ENCODE peak calls at places on chromosomes 3 and 15, in four cellular contexts. L is PC-9; P is hypothalamus; M is activated CD4-positive, alpha-beta memory T cell treated with anti-CD3 and anti-CD28 coated beads for 36 hours. Q is an unnamed sample.

GRCh38 chr3:150751781-150752263 is 11.1 kb downstream of the SIAH2 start:
- DNase-seq in P (no peak), L (peak; percentile 61), M (no peak), Q (no peak)

GRCh38 chr15:62391565-62392262 is 226.6 kb upstream of the C2CD4B start:
- DNase-seq in L (peak; percentile 50), M (peak; percentile 41), P (no peak), Q (no peak)

GRCh38 chr3:98353554-98353953 is at the start of gene OR5K4:
- DNase-seq in P (no peak), M (no peak), L (no peak), Q (no peak)

GRCh38 chr3:73508330-73508954 is 116.3 kb downstream of the PDZRN3 start:
- DNase-seq in L (peak; percentile 16), P (no peak), M (peak; percentile 20), Q (no peak)

GRCh38 chr3:63328386-63328785 is 50.3 kb downstream of the SYNPR start:
- DNase-seq in P (no peak), M (no peak), L (no peak), Q (no peak)

GRCh38 chr3:197465197-197465995 is 90.4 kb downstream of the BDH1 start:
- DNase-seq in L (no peak), M (no peak), P (no peak), Q (no peak)

GRCh38 chr3:37025562-37026335 is 32.4 kb downstream of the MLH1 start:
- DNase-seq in L (no peak), P (no peak), M (no peak), Q (no peak)

GRCh38 chr3:42033741-42034140 is 57.4 kb upstream of the TRAK1 start:
- DNase-seq in P (no peak), M (no peak), L (no peak), Q (no peak)

GRCh38 chr3:163476179-163476578 is 1602.1 kb downstream of the SI start:
- DNase-seq in L (no peak), M (no peak), P (no peak), Q (no peak)

GRCh38 chr3:8220291-8220690 is 281.3 kb upstream of the LMCD1 start:
- DNase-seq in M (no peak), P (no peak), L (no peak), Q (no peak)

GRCh38 chr3:29144361-29144760 is 136.5 kb upstream of the RBMS3 start:
- DNase-seq in L (no peak), P (no peak), M (no peak), Q (no peak)

GRCh38 chr15:35911052-35911780 is 365.3 kb upstream of the DPH6 start:
- DNase-seq in P (no peak), L (no peak), M (no peak), Q (no peak)

GRCh38 chr15:56240390-56240789 is 3.3 kb downstream of the RFX7 start:
- DNase-seq in L (no peak), P (no peak), M (no peak), Q (no peak)

GRCh38 chr3:101898752-101899169 is 49.4 kb downstream of the NFKBIZ start:
- DNase-seq in P (no peak), M (no peak), L (no peak), Q (no peak)

GRCh38 chr3:126311338-126311978 is 45.8 kb downstream of the KLF15 start:
- DNase-seq in L (no peak), P (no peak), M (no peak), Q (no peak)

GRCh38 chr3:108305484-108306172 is 9.3 kb downstream of the HHLA2 start:
- DNase-seq in L (peak; percentile 78), M (peak; percentile 25), P (no peak), Q (no peak)

GRCh38 chr15:70375586-70375985 is 277.9 kb upstream of the TLE3 start:
- DNase-seq in P (no peak), L (no peak), M (no peak), Q (no peak)

GRCh38 chr15:64455951-64456350 is 4.4 kb upstream of the ZNF609 start:
- DNase-seq in L (no peak), P (no peak), M (no peak), Q (no peak)

GRCh38 chr3:135756016-135756695 is 209.4 kb upstream of the PPP2R3A start:
- DNase-seq in P (no peak), M (no peak), L (no peak), Q (no peak)

Q was measured in occipital lobe.